ENCODE peak calls at places on chromosomes 6 and 20, in ten cellular contexts. V is A549; P is stimulated activated effector memory CD8-positive, alpha-beta T cell treated with anti-CD3 and anti-CD28 coated beads, Interleukin-12 subunit alpha, Interleukin-12 subunit beta, amount 100 ng/mL, for 72 hours; B is amniotic epithelial cell; W is germinal center; J is astrocyte; K is foreskin fibroblast; L is stimulated activated CD8-positive, alpha-beta memory T cell treated with anti-CD3 and anti-CD28 coated beads, Interleukin-2, amount 100 ng/mL, for 1 hour; O is left colon; T is iPS DF 19.7. Q is an unnamed sample.

GRCh38 chr6:124984668-124985338 is 22.6 kb downstream of the RNF217 start:
- DNase-seq in V (no peak), P (no peak), B (no peak), W (no peak), J (peak), K (peak), L (no peak), O (no peak), T (no peak), Q (no peak)

GRCh38 chr20:37947943-37948342 is 45.0 kb downstream of the VSTM2L start:
- DNase-seq in V (no peak), P (no peak), B (no peak), W (no peak), J (no peak), K (no peak), L (no peak), O (no peak), T (no peak), Q (no peak)

GRCh38 chr6:9204171-9204570 is 768.8 kb upstream of the SLC35B3 start:
- DNase-seq in V (no peak), P (no peak), B (peak), W (no peak), J (peak), K (peak), L (no peak), O (no peak), T (no peak), Q (peak)

GRCh38 chr20:12936020-12936419 is 72.8 kb upstream of the SPTLC3 start:
- DNase-seq in V (no peak), P (no peak), B (no peak), W (no peak), J (no peak), K (no peak), L (no peak), O (no peak), T (no peak), Q (no peak)

GRCh38 chr6:79180082-79180481 is 54.4 kb downstream of the HMGN3 start:
- DNase-seq in V (no peak), P (no peak), B (no peak), W (no peak), J (no peak), K (no peak), L (no peak), O (no peak), T (no peak), Q (no peak)

GRCh38 chr6:32192608-32193039 is at the start of gene GPSM3:
- DNase-seq in V (no peak), P (no peak), B (peak), W (peak), J (no peak), K (peak), L (peak), O (peak), T (no peak), Q (no peak)

GRCh38 chr6:4693158-4693557 is 83.0 kb upstream of the CDYL start:
- DNase-seq in V (no peak), P (no peak), B (no peak), W (no peak), J (no peak), K (no peak), L (no peak), O (no peak), T (no peak), Q (no peak)

GRCh38 chr20:54123587-54124180 is 50.1 kb downstream of the CYP24A1 start:
- DNase-seq in V (peak), P (no peak), B (peak), W (no peak), J (peak), K (peak), L (no peak), O (peak), T (peak), Q (peak)

GRCh38 chr6:150236544-150236943 is 93.7 kb downstream of the PPP1R14C start:
- DNase-seq in V (no peak), P (no peak), B (no peak), W (no peak), J (no peak), K (no peak), L (no peak), O (no peak), T (no peak), Q (no peak)

GRCh38 chr6:74277749-74278148 is 581.7 kb downstream of the CD109 start:
- DNase-seq in V (no peak), P (no peak), B (no peak), W (no peak), J (peak), K (peak), L (no peak), O (no peak), T (no peak), Q (no peak)

GRCh38 chr6:141050470-141050869 is 1082.3 kb upstream of the GJE1 start:
- DNase-seq in V (no peak), P (no peak), B (peak), W (no peak), J (peak), K (no peak), L (no peak), O (no peak), T (no peak), Q (no peak)

GRCh38 chr20:4828830-4829493 is 107.3 kb downstream of the PRND start:
- DNase-seq in V (no peak), P (no peak), B (no peak), W (no peak), J (no peak), K (no peak), L (no peak), O (no peak), T (no peak), Q (no peak)

GRCh38 chr6:3627501-3627900 is 124.0 kb downstream of the PXDC1 start:
- DNase-seq in V (no peak), P (no peak), B (no peak), W (no peak), J (no peak), K (no peak), L (no peak), O (no peak), T (no peak), Q (no peak)

GRCh38 chr6:35640017-35640664 is 48.6 kb downstream of the FKBP5 start:
- DNase-seq in V (no peak), P (no peak), B (peak), W (no peak), J (peak), K (peak), L (no peak), O (no peak), T (no peak), Q (no peak)

GRCh38 chr20:10978019-10978702 is 304.4 kb upstream of the JAG1 start:
- DNase-seq in V (no peak), P (no peak), B (no peak), W (no peak), J (no peak), K (no peak), L (no peak), O (no peak), T (no peak), Q (no peak)

GRCh38 chr6:107585815-107586435 is 96.0 kb downstream of the SOBP start:
- DNase-seq in V (no peak), P (no peak), B (no peak), W (no peak), J (no peak), K (peak), L (no peak), O (no peak), T (no peak), Q (no peak)

GRCh38 chr6:155130161-155130853 is 133.5 kb upstream of the CLDN20 start:
- DNase-seq in V (no peak), P (no peak), B (peak), W (no peak), J (peak), K (no peak), L (no peak), O (no peak), T (no peak), Q (no peak)

GRCh38 chr6:169787797-169788196 is 36.4 kb downstream of the ERMARD start:
- DNase-seq in V (no peak), P (no peak), B (no peak), W (no peak), J (no peak), K (no peak), L (no peak), O (peak), T (no peak), Q (no peak)

GRCh38 chr6:75290558-75290957 is 6.0 kb upstream of the TMEM30A start:
- DNase-seq in V (no peak), P (no peak), B (no peak), W (no peak), J (no peak), K (no peak), L (no peak), O (no peak), T (no peak), Q (no peak)

GRCh38 chr6:6952484-6952883 is 155.3 kb upstream of the RREB1 start:
- DNase-seq in V (no peak), P (no peak), B (no peak), W (no peak), J (no peak), K (no peak), L (no peak), O (no peak), T (no peak), Q (no peak)

GRCh38 chr6:89258912-89259311 is 41.8 kb upstream of the GABRR1 start:
- DNase-seq in V (no peak), P (no peak), B (no peak), W (peak), J (no peak), K (no peak), L (no peak), O (no peak), T (no peak), Q (no peak)

GRCh38 chr20:51698252-51698651 is 69.9 kb downstream of the ATP9A start:
- DNase-seq in V (no peak), P (no peak), B (no peak), W (no peak), J (no peak), K (no peak), L (no peak), O (no peak), T (no peak), Q (no peak)

GRCh38 chr6:56868687-56869086 is 86.2 kb upstream of the BEND6 start:
- DNase-seq in V (no peak), P (no peak), B (peak), W (no peak), J (peak), K (peak), L (no peak), O (no peak), T (no peak), Q (no peak)

GRCh38 chr20:16459019-16459700 is 114.1 kb downstream of the KIF16B start:
- DNase-seq in V (peak), P (no peak), B (peak), W (no peak), J (peak), K (peak), L (no peak), O (no peak), T (no peak), Q (no peak)

GRCh38 chr6:30740993-30741784 is 1.3 kb downstream of the FLOT1 start:
- DNase-seq in V (no peak), P (no peak), B (no peak), W (no peak), J (no peak), K (no peak), L (no peak), O (no peak), T (no peak), Q (no peak)

GRCh38 chr20:1171461-1172093 is 13.2 kb downstream of the TMEM74B start:
- DNase-seq in V (no peak), P (no peak), B (peak), W (no peak), J (peak), K (peak), L (no peak), O (peak), T (no peak), Q (no peak)

GRCh38 chr6:143778926-143779325 is 64.2 kb upstream of the LTV1 start:
- DNase-seq in V (no peak), P (no peak), B (no peak), W (no peak), J (no peak), K (no peak), L (no peak), O (no peak), T (no peak), Q (no peak)